ENCODE peak calls at places on chromosomes 5 and 9, in nine cellular contexts. One of them, this sample, is unnamed.

GRCh38 chr5:68542207-68542606 is 326.7 kb downstream of the PIK3R1 start:
- DNase-seq in NCI-H2081: no peak
- DNase-seq in head of caudate nucleus: no peak
- DNase-seq in stimulated activated CD8-positive, alpha-beta memory T cell treated with anti-CD3 and anti-CD28 coated beads, Interleukin-7, amount 100 ng/mL, for 24 hours: no peak
- DNase-seq in stimulated activated CD4-positive, alpha-beta T cell treated with anti-CD3 and anti-CD28 coated beads, Interleukin-1b, Interleukin-23, amount 100 ng/mL, for 1 hour: no peak
- DNase-seq in GM04504: no peak
- DNase-seq in thoracic aorta: no peak
- DNase-seq in right cardiac atrium: no peak
- DNase-seq in activated CD4-positive, CD25-positive, alpha-beta regulatory T cell treated with anti-CD3 and anti-CD28 coated beads, Interleukin-2, amount 50 U/mL, for 72 hours: no peak
- DNase-seq in this sample: no peak

GRCh38 chr9:18358325-18358724 is 115.6 kb upstream of the ADAMTSL1 start:
- DNase-seq in NCI-H2081: no peak
- DNase-seq in head of caudate nucleus: no peak
- DNase-seq in stimulated activated CD8-positive, alpha-beta memory T cell treated with anti-CD3 and anti-CD28 coated beads, Interleukin-7, amount 100 ng/mL, for 24 hours: no peak
- DNase-seq in stimulated activated CD4-positive, alpha-beta T cell treated with anti-CD3 and anti-CD28 coated beads, Interleukin-1b, Interleukin-23, amount 100 ng/mL, for 1 hour: no peak
- DNase-seq in GM04504: no peak
- DNase-seq in thoracic aorta: no peak
- DNase-seq in right cardiac atrium: no peak
- DNase-seq in activated CD4-positive, CD25-positive, alpha-beta regulatory T cell treated with anti-CD3 and anti-CD28 coated beads, Interleukin-2, amount 50 U/mL, for 72 hours: no peak
- DNase-seq in this sample: no peak

GRCh38 chr9:38680827-38681226 is 39.1 kb downstream of the FAM240B start:
- DNase-seq in NCI-H2081: no peak
- DNase-seq in head of caudate nucleus: no peak
- DNase-seq in stimulated activated CD8-positive, alpha-beta memory T cell treated with anti-CD3 and anti-CD28 coated beads, Interleukin-7, amount 100 ng/mL, for 24 hours: no peak
- DNase-seq in stimulated activated CD4-positive, alpha-beta T cell treated with anti-CD3 and anti-CD28 coated beads, Interleukin-1b, Interleukin-23, amount 100 ng/mL, for 1 hour: no peak
- DNase-seq in GM04504: no peak
- DNase-seq in thoracic aorta: no peak
- DNase-seq in right cardiac atrium: no peak
- DNase-seq in activated CD4-positive, CD25-positive, alpha-beta regulatory T cell treated with anti-CD3 and anti-CD28 coated beads, Interleukin-2, amount 50 U/mL, for 72 hours: no peak
- DNase-seq in this sample: no peak

GRCh38 chr5:35442916-35443639 is 174.6 kb upstream of the SPEF2 start:
- DNase-seq in NCI-H2081: no peak
- DNase-seq in head of caudate nucleus: no peak
- DNase-seq in stimulated activated CD8-positive, alpha-beta memory T cell treated with anti-CD3 and anti-CD28 coated beads, Interleukin-7, amount 100 ng/mL, for 24 hours: no peak
- DNase-seq in stimulated activated CD4-positive, alpha-beta T cell treated with anti-CD3 and anti-CD28 coated beads, Interleukin-1b, Interleukin-23, amount 100 ng/mL, for 1 hour: no peak
- DNase-seq in GM04504: no peak
- DNase-seq in thoracic aorta: no peak
- DNase-seq in right cardiac atrium: no peak
- DNase-seq in activated CD4-positive, CD25-positive, alpha-beta regulatory T cell treated with anti-CD3 and anti-CD28 coated beads, Interleukin-2, amount 50 U/mL, for 72 hours: no peak
- DNase-seq in this sample: no peak

GRCh38 chr9:130290353-130291181 is 25.0 kb downstream of the HMCN2 start:
- DNase-seq in NCI-H2081: no peak
- DNase-seq in head of caudate nucleus: no peak
- DNase-seq in stimulated activated CD8-positive, alpha-beta memory T cell treated with anti-CD3 and anti-CD28 coated beads, Interleukin-7, amount 100 ng/mL, for 24 hours: no peak
- DNase-seq in stimulated activated CD4-positive, alpha-beta T cell treated with anti-CD3 and anti-CD28 coated beads, Interleukin-1b, Interleukin-23, amount 100 ng/mL, for 1 hour: no peak
- DNase-seq in GM04504: no peak
- DNase-seq in thoracic aorta: no peak
- DNase-seq in right cardiac atrium: no peak
- DNase-seq in activated CD4-positive, CD25-positive, alpha-beta regulatory T cell treated with anti-CD3 and anti-CD28 coated beads, Interleukin-2, amount 50 U/mL, for 72 hours: no peak
- DNase-seq in this sample: no peak

GRCh38 chr5:172179032-172179989 is 8.7 kb downstream of the STK10 start:
- DNase-seq in NCI-H2081: no peak
- DNase-seq in head of caudate nucleus: no peak
- DNase-seq in stimulated activated CD8-positive, alpha-beta memory T cell treated with anti-CD3 and anti-CD28 coated beads, Interleukin-7, amount 100 ng/mL, for 24 hours: no peak
- DNase-seq in stimulated activated CD4-positive, alpha-beta T cell treated with anti-CD3 and anti-CD28 coated beads, Interleukin-1b, Interleukin-23, amount 100 ng/mL, for 1 hour: no peak
- DNase-seq in GM04504: no peak
- DNase-seq in thoracic aorta: no peak
- DNase-seq in right cardiac atrium: no peak
- DNase-seq in activated CD4-positive, CD25-positive, alpha-beta regulatory T cell treated with anti-CD3 and anti-CD28 coated beads, Interleukin-2, amount 50 U/mL, for 72 hours: peak; percentile 38
- DNase-seq in this sample: no peak

GRCh38 chr9:114056527-114056926 is 21.6 kb downstream of the AMBP start:
- DNase-seq in NCI-H2081: no peak
- DNase-seq in head of caudate nucleus: no peak
- DNase-seq in stimulated activated CD8-positive, alpha-beta memory T cell treated with anti-CD3 and anti-CD28 coated beads, Interleukin-7, amount 100 ng/mL, for 24 hours: no peak
- DNase-seq in stimulated activated CD4-positive, alpha-beta T cell treated with anti-CD3 and anti-CD28 coated beads, Interleukin-1b, Interleukin-23, amount 100 ng/mL, for 1 hour: no peak
- DNase-seq in GM04504: no peak
- DNase-seq in thoracic aorta: no peak
- DNase-seq in right cardiac atrium: no peak
- DNase-seq in activated CD4-positive, CD25-positive, alpha-beta regulatory T cell treated with anti-CD3 and anti-CD28 coated beads, Interleukin-2, amount 50 U/mL, for 72 hours: no peak
- DNase-seq in this sample: no peak

GRCh38 chr5:23419115-23419514 is 88.3 kb upstream of the PRDM9 start:
- DNase-seq in NCI-H2081: peak; percentile 98
- DNase-seq in head of caudate nucleus: no peak
- DNase-seq in stimulated activated CD8-positive, alpha-beta memory T cell treated with anti-CD3 and anti-CD28 coated beads, Interleukin-7, amount 100 ng/mL, for 24 hours: no peak
- DNase-seq in stimulated activated CD4-positive, alpha-beta T cell treated with anti-CD3 and anti-CD28 coated beads, Interleukin-1b, Interleukin-23, amount 100 ng/mL, for 1 hour: no peak
- DNase-seq in GM04504: no peak
- DNase-seq in thoracic aorta: no peak
- DNase-seq in right cardiac atrium: no peak
- DNase-seq in activated CD4-positive, CD25-positive, alpha-beta regulatory T cell treated with anti-CD3 and anti-CD28 coated beads, Interleukin-2, amount 50 U/mL, for 72 hours: no peak
- DNase-seq in this sample: no peak

GRCh38 chr5:172412724-172413260 is 41.5 kb downstream of the SH3PXD2B start:
- DNase-seq in NCI-H2081: no peak
- DNase-seq in head of caudate nucleus: no peak
- DNase-seq in stimulated activated CD8-positive, alpha-beta memory T cell treated with anti-CD3 and anti-CD28 coated beads, Interleukin-7, amount 100 ng/mL, for 24 hours: no peak
- DNase-seq in stimulated activated CD4-positive, alpha-beta T cell treated with anti-CD3 and anti-CD28 coated beads, Interleukin-1b, Interleukin-23, amount 100 ng/mL, for 1 hour: no peak
- DNase-seq in GM04504: peak; percentile 96
- DNase-seq in thoracic aorta: peak; percentile 36
- DNase-seq in right cardiac atrium: peak; percentile 97
- DNase-seq in activated CD4-positive, CD25-positive, alpha-beta regulatory T cell treated with anti-CD3 and anti-CD28 coated beads, Interleukin-2, amount 50 U/mL, for 72 hours: no peak
- DNase-seq in this sample: peak; percentile 69

GRCh38 chr9:70455993-70456704 is 41.7 kb upstream of the KLF9 start:
- DNase-seq in NCI-H2081: no peak
- DNase-seq in head of caudate nucleus: no peak
- DNase-seq in stimulated activated CD8-positive, alpha-beta memory T cell treated with anti-CD3 and anti-CD28 coated beads, Interleukin-7, amount 100 ng/mL, for 24 hours: no peak
- DNase-seq in stimulated activated CD4-positive, alpha-beta T cell treated with anti-CD3 and anti-CD28 coated beads, Interleukin-1b, Interleukin-23, amount 100 ng/mL, for 1 hour: no peak
- DNase-seq in GM04504: no peak
- DNase-seq in thoracic aorta: no peak
- DNase-seq in right cardiac atrium: peak; percentile 73
- DNase-seq in activated CD4-positive, CD25-positive, alpha-beta regulatory T cell treated with anti-CD3 and anti-CD28 coated beads, Interleukin-2, amount 50 U/mL, for 72 hours: no peak
- DNase-seq in this sample: no peak

GRCh38 chr9:108786756-108787663 is 68.8 kb downstream of the ACTL7B start:
- DNase-seq in NCI-H2081: no peak
- DNase-seq in head of caudate nucleus: no peak
- DNase-seq in stimulated activated CD8-positive, alpha-beta memory T cell treated with anti-CD3 and anti-CD28 coated beads, Interleukin-7, amount 100 ng/mL, for 24 hours: no peak
- DNase-seq in stimulated activated CD4-positive, alpha-beta T cell treated with anti-CD3 and anti-CD28 coated beads, Interleukin-1b, Interleukin-23, amount 100 ng/mL, for 1 hour: no peak
- DNase-seq in GM04504: peak; percentile 3
- DNase-seq in thoracic aorta: no peak
- DNase-seq in right cardiac atrium: no peak
- DNase-seq in activated CD4-positive, CD25-positive, alpha-beta regulatory T cell treated with anti-CD3 and anti-CD28 coated beads, Interleukin-2, amount 50 U/mL, for 72 hours: no peak
- DNase-seq in this sample: no peak

GRCh38 chr5:67029481-67029880 is 167.1 kb downstream of the CD180 start:
- DNase-seq in NCI-H2081: no peak
- DNase-seq in head of caudate nucleus: no peak
- DNase-seq in stimulated activated CD8-positive, alpha-beta memory T cell treated with anti-CD3 and anti-CD28 coated beads, Interleukin-7, amount 100 ng/mL, for 24 hours: no peak
- DNase-seq in stimulated activated CD4-positive, alpha-beta T cell treated with anti-CD3 and anti-CD28 coated beads, Interleukin-1b, Interleukin-23, amount 100 ng/mL, for 1 hour: no peak
- DNase-seq in GM04504: no peak
- DNase-seq in thoracic aorta: no peak
- DNase-seq in right cardiac atrium: no peak
- DNase-seq in activated CD4-positive, CD25-positive, alpha-beta regulatory T cell treated with anti-CD3 and anti-CD28 coated beads, Interleukin-2, amount 50 U/mL, for 72 hours: no peak
- DNase-seq in this sample: no peak

GRCh38 chr9:69945671-69946141 is 97.9 kb upstream of the MAMDC2 start:
- DNase-seq in NCI-H2081: no peak
- DNase-seq in head of caudate nucleus: no peak
- DNase-seq in stimulated activated CD8-positive, alpha-beta memory T cell treated with anti-CD3 and anti-CD28 coated beads, Interleukin-7, amount 100 ng/mL, for 24 hours: no peak
- DNase-seq in stimulated activated CD4-positive, alpha-beta T cell treated with anti-CD3 and anti-CD28 coated beads, Interleukin-1b, Interleukin-23, amount 100 ng/mL, for 1 hour: no peak
- DNase-seq in GM04504: peak; percentile 50
- DNase-seq in thoracic aorta: peak; percentile 2
- DNase-seq in right cardiac atrium: peak; percentile 69
- DNase-seq in activated CD4-positive, CD25-positive, alpha-beta regulatory T cell treated with anti-CD3 and anti-CD28 coated beads, Interleukin-2, amount 50 U/mL, for 72 hours: no peak
- DNase-seq in this sample: no peak

GRCh38 chr5:142412581-142412980 is 87.8 kb upstream of the SPRY4 start:
- DNase-seq in NCI-H2081: no peak
- DNase-seq in head of caudate nucleus: no peak
- DNase-seq in stimulated activated CD8-positive, alpha-beta memory T cell treated with anti-CD3 and anti-CD28 coated beads, Interleukin-7, amount 100 ng/mL, for 24 hours: no peak
- DNase-seq in stimulated activated CD4-positive, alpha-beta T cell treated with anti-CD3 and anti-CD28 coated beads, Interleukin-1b, Interleukin-23, amount 100 ng/mL, for 1 hour: no peak
- DNase-seq in GM04504: no peak
- DNase-seq in thoracic aorta: no peak
- DNase-seq in right cardiac atrium: no peak
- DNase-seq in activated CD4-positive, CD25-positive, alpha-beta regulatory T cell treated with anti-CD3 and anti-CD28 coated beads, Interleukin-2, amount 50 U/mL, for 72 hours: no peak
- DNase-seq in this sample: no peak

GRCh38 chr9:125674981-125675973 is 31.7 kb downstream of the MAPKAP1 start:
- DNase-seq in NCI-H2081: no peak
- DNase-seq in head of caudate nucleus: no peak
- DNase-seq in stimulated activated CD8-positive, alpha-beta memory T cell treated with anti-CD3 and anti-CD28 coated beads, Interleukin-7, amount 100 ng/mL, for 24 hours: no peak
- DNase-seq in stimulated activated CD4-positive, alpha-beta T cell treated with anti-CD3 and anti-CD28 coated beads, Interleukin-1b, Interleukin-23, amount 100 ng/mL, for 1 hour: no peak
- DNase-seq in GM04504: no peak
- DNase-seq in thoracic aorta: no peak
- DNase-seq in right cardiac atrium: no peak
- DNase-seq in activated CD4-positive, CD25-positive, alpha-beta regulatory T cell treated with anti-CD3 and anti-CD28 coated beads, Interleukin-2, amount 50 U/mL, for 72 hours: no peak
- DNase-seq in this sample: no peak

GRCh38 chr9:536597-537511 is 304.6 kb upstream of the DMRT1 start:
- DNase-seq in NCI-H2081: no peak
- DNase-seq in head of caudate nucleus: no peak
- DNase-seq in stimulated activated CD8-positive, alpha-beta memory T cell treated with anti-CD3 and anti-CD28 coated beads, Interleukin-7, amount 100 ng/mL, for 24 hours: no peak
- DNase-seq in stimulated activated CD4-positive, alpha-beta T cell treated with anti-CD3 and anti-CD28 coated beads, Interleukin-1b, Interleukin-23, amount 100 ng/mL, for 1 hour: no peak
- DNase-seq in GM04504: no peak
- DNase-seq in thoracic aorta: no peak
- DNase-seq in right cardiac atrium: no peak
- DNase-seq in activated CD4-positive, CD25-positive, alpha-beta regulatory T cell treated with anti-CD3 and anti-CD28 coated beads, Interleukin-2, amount 50 U/mL, for 72 hours: no peak
- DNase-seq in this sample: no peak

GRCh38 chr9:73863924-73864323 is 633.2 kb upstream of the RORB start:
- DNase-seq in NCI-H2081: no peak
- DNase-seq in head of caudate nucleus: no peak
- DNase-seq in stimulated activated CD8-positive, alpha-beta memory T cell treated with anti-CD3 and anti-CD28 coated beads, Interleukin-7, amount 100 ng/mL, for 24 hours: no peak
- DNase-seq in stimulated activated CD4-positive, alpha-beta T cell treated with anti-CD3 and anti-CD28 coated beads, Interleukin-1b, Interleukin-23, amount 100 ng/mL, for 1 hour: no peak
- DNase-seq in GM04504: no peak
- DNase-seq in thoracic aorta: no peak
- DNase-seq in right cardiac atrium: no peak
- DNase-seq in activated CD4-positive, CD25-positive, alpha-beta regulatory T cell treated with anti-CD3 and anti-CD28 coated beads, Interleukin-2, amount 50 U/mL, for 72 hours: no peak
- DNase-seq in this sample: no peak

GRCh38 chr5:33999986-34000385 is 7.9 kb downstream of the AMACR start:
- DNase-seq in NCI-H2081: no peak
- DNase-seq in head of caudate nucleus: no peak
- DNase-seq in stimulated activated CD8-positive, alpha-beta memory T cell treated with anti-CD3 and anti-CD28 coated beads, Interleukin-7, amount 100 ng/mL, for 24 hours: no peak
- DNase-seq in stimulated activated CD4-positive, alpha-beta T cell treated with anti-CD3 and anti-CD28 coated beads, Interleukin-1b, Interleukin-23, amount 100 ng/mL, for 1 hour: no peak
- DNase-seq in GM04504: no peak
- DNase-seq in thoracic aorta: no peak
- DNase-seq in right cardiac atrium: no peak
- DNase-seq in activated CD4-positive, CD25-positive, alpha-beta regulatory T cell treated with anti-CD3 and anti-CD28 coated beads, Interleukin-2, amount 50 U/mL, for 72 hours: no peak
- DNase-seq in this sample: no peak

GRCh38 chr9:33125871-33126822 is 41.0 kb downstream of the B4GALT1 start:
- DNase-seq in NCI-H2081: no peak
- DNase-seq in head of caudate nucleus: no peak
- DNase-seq in stimulated activated CD8-positive, alpha-beta memory T cell treated with anti-CD3 and anti-CD28 coated beads, Interleukin-7, amount 100 ng/mL, for 24 hours: no peak
- DNase-seq in stimulated activated CD4-positive, alpha-beta T cell treated with anti-CD3 and anti-CD28 coated beads, Interleukin-1b, Interleukin-23, amount 100 ng/mL, for 1 hour: no peak
- DNase-seq in GM04504: no peak
- DNase-seq in thoracic aorta: no peak
- DNase-seq in right cardiac atrium: peak; percentile 53
- DNase-seq in activated CD4-positive, CD25-positive, alpha-beta regulatory T cell treated with anti-CD3 and anti-CD28 coated beads, Interleukin-2, amount 50 U/mL, for 72 hours: no peak
- DNase-seq in this sample: no peak

GRCh38 chr9:124322618-124323432 is 65.1 kb downstream of the NEK6 start:
- DNase-seq in NCI-H2081: no peak
- DNase-seq in head of caudate nucleus: no peak
- DNase-seq in stimulated activated CD8-positive, alpha-beta memory T cell treated with anti-CD3 and anti-CD28 coated beads, Interleukin-7, amount 100 ng/mL, for 24 hours: no peak
- DNase-seq in stimulated activated CD4-positive, alpha-beta T cell treated with anti-CD3 and anti-CD28 coated beads, Interleukin-1b, Interleukin-23, amount 100 ng/mL, for 1 hour: no peak
- DNase-seq in GM04504: no peak
- DNase-seq in thoracic aorta: no peak
- DNase-seq in right cardiac atrium: peak; percentile 19
- DNase-seq in activated CD4-positive, CD25-positive, alpha-beta regulatory T cell treated with anti-CD3 and anti-CD28 coated beads, Interleukin-2, amount 50 U/mL, for 72 hours: no peak
- DNase-seq in this sample: no peak

GRCh38 chr5:172238334-172238733 is 44.4 kb downstream of the EFCAB9 start:
- DNase-seq in NCI-H2081: no peak
- DNase-seq in head of caudate nucleus: no peak
- DNase-seq in stimulated activated CD8-positive, alpha-beta memory T cell treated with anti-CD3 and anti-CD28 coated beads, Interleukin-7, amount 100 ng/mL, for 24 hours: no peak
- DNase-seq in stimulated activated CD4-positive, alpha-beta T cell treated with anti-CD3 and anti-CD28 coated beads, Interleukin-1b, Interleukin-23, amount 100 ng/mL, for 1 hour: no peak
- DNase-seq in GM04504: no peak
- DNase-seq in thoracic aorta: no peak
- DNase-seq in right cardiac atrium: no peak
- DNase-seq in activated CD4-positive, CD25-positive, alpha-beta regulatory T cell treated with anti-CD3 and anti-CD28 coated beads, Interleukin-2, amount 50 U/mL, for 72 hours: no peak
- DNase-seq in this sample: no peak

GRCh38 chr5:103571730-103572129 is 9.1 kb upstream of the NUDT12 start:
- DNase-seq in NCI-H2081: no peak
- DNase-seq in head of caudate nucleus: no peak
- DNase-seq in stimulated activated CD8-positive, alpha-beta memory T cell treated with anti-CD3 and anti-CD28 coated beads, Interleukin-7, amount 100 ng/mL, for 24 hours: no peak
- DNase-seq in stimulated activated CD4-positive, alpha-beta T cell treated with anti-CD3 and anti-CD28 coated beads, Interleukin-1b, Interleukin-23, amount 100 ng/mL, for 1 hour: no peak
- DNase-seq in GM04504: no peak
- DNase-seq in thoracic aorta: no peak
- DNase-seq in right cardiac atrium: no peak
- DNase-seq in activated CD4-positive, CD25-positive, alpha-beta regulatory T cell treated with anti-CD3 and anti-CD28 coated beads, Interleukin-2, amount 50 U/mL, for 72 hours: no peak
- DNase-seq in this sample: no peak

GRCh38 chr5:138964547-138965174 is 89.5 kb upstream of the LRRTM2 start:
- DNase-seq in NCI-H2081: no peak
- DNase-seq in head of caudate nucleus: no peak
- DNase-seq in stimulated activated CD8-positive, alpha-beta memory T cell treated with anti-CD3 and anti-CD28 coated beads, Interleukin-7, amount 100 ng/mL, for 24 hours: no peak
- DNase-seq in stimulated activated CD4-positive, alpha-beta T cell treated with anti-CD3 and anti-CD28 coated beads, Interleukin-1b, Interleukin-23, amount 100 ng/mL, for 1 hour: no peak
- DNase-seq in GM04504: no peak
- DNase-seq in thoracic aorta: no peak
- DNase-seq in right cardiac atrium: no peak
- DNase-seq in activated CD4-positive, CD25-positive, alpha-beta regulatory T cell treated with anti-CD3 and anti-CD28 coated beads, Interleukin-2, amount 50 U/mL, for 72 hours: no peak
- DNase-seq in this sample: no peak

GRCh38 chr9:84300271-84300670 is 40.3 kb downstream of the SLC28A3 start:
- DNase-seq in NCI-H2081: no peak
- DNase-seq in head of caudate nucleus: no peak
- DNase-seq in stimulated activated CD8-positive, alpha-beta memory T cell treated with anti-CD3 and anti-CD28 coated beads, Interleukin-7, amount 100 ng/mL, for 24 hours: no peak
- DNase-seq in stimulated activated CD4-positive, alpha-beta T cell treated with anti-CD3 and anti-CD28 coated beads, Interleukin-1b, Interleukin-23, amount 100 ng/mL, for 1 hour: no peak
- DNase-seq in GM04504: peak; percentile 46
- DNase-seq in thoracic aorta: no peak
- DNase-seq in right cardiac atrium: no peak
- DNase-seq in activated CD4-positive, CD25-positive, alpha-beta regulatory T cell treated with anti-CD3 and anti-CD28 coated beads, Interleukin-2, amount 50 U/mL, for 72 hours: no peak
- DNase-seq in this sample: no peak

GRCh38 chr5:74631088-74631960 is 9.2 kb downstream of the ENC1 start:
- DNase-seq in NCI-H2081: no peak
- DNase-seq in head of caudate nucleus: no peak
- DNase-seq in stimulated activated CD8-positive, alpha-beta memory T cell treated with anti-CD3 and anti-CD28 coated beads, Interleukin-7, amount 100 ng/mL, for 24 hours: no peak
- DNase-seq in stimulated activated CD4-positive, alpha-beta T cell treated with anti-CD3 and anti-CD28 coated beads, Interleukin-1b, Interleukin-23, amount 100 ng/mL, for 1 hour: no peak
- DNase-seq in GM04504: no peak
- DNase-seq in thoracic aorta: no peak
- DNase-seq in right cardiac atrium: no peak
- DNase-seq in activated CD4-positive, CD25-positive, alpha-beta regulatory T cell treated with anti-CD3 and anti-CD28 coated beads, Interleukin-2, amount 50 U/mL, for 72 hours: no peak
- DNase-seq in this sample: no peak

GRCh38 chr5:72956324-72957140 is 691 bp downstream of the FCHO2 start:
- DNase-seq in NCI-H2081: peak; percentile 39
- DNase-seq in head of caudate nucleus: peak; percentile 22
- DNase-seq in stimulated activated CD8-positive, alpha-beta memory T cell treated with anti-CD3 and anti-CD28 coated beads, Interleukin-7, amount 100 ng/mL, for 24 hours: no peak
- DNase-seq in stimulated activated CD4-positive, alpha-beta T cell treated with anti-CD3 and anti-CD28 coated beads, Interleukin-1b, Interleukin-23, amount 100 ng/mL, for 1 hour: no peak
- DNase-seq in GM04504: peak; percentile 23
- DNase-seq in thoracic aorta: no peak
- DNase-seq in right cardiac atrium: peak; percentile 85
- DNase-seq in activated CD4-positive, CD25-positive, alpha-beta regulatory T cell treated with anti-CD3 and anti-CD28 coated beads, Interleukin-2, amount 50 U/mL, for 72 hours: no peak
- DNase-seq in this sample: no peak

GRCh38 chr9:101337237-101337636 is 47.6 kb downstream of the BAAT start:
- DNase-seq in NCI-H2081: no peak
- DNase-seq in head of caudate nucleus: no peak
- DNase-seq in stimulated activated CD8-positive, alpha-beta memory T cell treated with anti-CD3 and anti-CD28 coated beads, Interleukin-7, amount 100 ng/mL, for 24 hours: no peak
- DNase-seq in stimulated activated CD4-positive, alpha-beta T cell treated with anti-CD3 and anti-CD28 coated beads, Interleukin-1b, Interleukin-23, amount 100 ng/mL, for 1 hour: no peak
- DNase-seq in GM04504: no peak
- DNase-seq in thoracic aorta: no peak
- DNase-seq in right cardiac atrium: no peak
- DNase-seq in activated CD4-positive, CD25-positive, alpha-beta regulatory T cell treated with anti-CD3 and anti-CD28 coated beads, Interleukin-2, amount 50 U/mL, for 72 hours: no peak
- DNase-seq in this sample: no peak

GRCh38 chr9:77977210-77977611 is 54.4 kb downstream of the GNAQ start:
- DNase-seq in NCI-H2081: peak; percentile 40
- DNase-seq in head of caudate nucleus: peak; percentile 58
- DNase-seq in stimulated activated CD8-positive, alpha-beta memory T cell treated with anti-CD3 and anti-CD28 coated beads, Interleukin-7, amount 100 ng/mL, for 24 hours: no peak
- DNase-seq in stimulated activated CD4-positive, alpha-beta T cell treated with anti-CD3 and anti-CD28 coated beads, Interleukin-1b, Interleukin-23, amount 100 ng/mL, for 1 hour: no peak
- DNase-seq in GM04504: no peak
- DNase-seq in thoracic aorta: no peak
- DNase-seq in right cardiac atrium: peak; percentile 89
- DNase-seq in activated CD4-positive, CD25-positive, alpha-beta regulatory T cell treated with anti-CD3 and anti-CD28 coated beads, Interleukin-2, amount 50 U/mL, for 72 hours: peak; percentile 33
- DNase-seq in this sample: no peak